ENCODE peak calls at places on chromosome 7, in four cellular contexts. A is GM12878, J is HepG2, D is K562. H is an unnamed sample.
A peak's percentile ranks its signal among the peaks of the same experiment; 100 is the strongest.

GRCh38 chr7:150514748-150515222 is at the start of gene GIMAP7:
- DNase-seq in J (no peak), A (peak; percentile 56), D (no peak), H (peak; percentile 81)

GRCh38 chr7:4905171-4905570 is 21.7 kb upstream of the RADIL start:
- DNase-seq in D (no peak), J (no peak), A (no peak), H (no peak)

GRCh38 chr7:158588085-158588877 is 658 bp upstream of the PTPRN2 start:
- DNase-seq in A (no peak), D (no peak), J (no peak), H (no peak)

GRCh38 chr7:8817448-8818036 is 384.1 kb downstream of the NXPH1 start:
- DNase-seq in J (no peak), A (no peak), D (no peak), H (no peak)

GRCh38 chr7:47092331-47092730 is 489.6 kb downstream of the TNS3 start:
- DNase-seq in D (no peak), J (no peak), A (no peak), H (no peak)

GRCh38 chr7:149423441-149423970 is 37.4 kb downstream of the ZNF777 start:
- DNase-seq in A (no peak), D (no peak), J (no peak), H (peak; percentile 10)

GRCh38 chr7:147547252-147547897 is 1043.2 kb upstream of the C7orf33 start:
- DNase-seq in D (no peak), J (peak; percentile 10), A (no peak), H (no peak)

GRCh38 chr7:26993816-26994810 is 101.7 kb downstream of the HOXA1 start:
- DNase-seq in A (no peak), J (no peak), D (no peak), H (no peak)

GRCh38 chr7:133934974-133935330 is 192.2 kb upstream of the LRGUK start:
- DNase-seq in J (no peak), A (no peak), D (no peak), H (no peak)

GRCh38 chr7:120089968-120090367 is 183.0 kb upstream of the KCND2 start:
- DNase-seq in A (no peak), D (no peak), J (peak; percentile 9), H (no peak)

GRCh38 chr7:135509589-135509838 is 388 bp downstream of the CNOT4 start:
- DNase-seq in D (peak; percentile 85), A (no peak), J (no peak), H (no peak)

GRCh38 chr7:45173596-45174327 is 16.2 kb downstream of the RAMP3 start:
- DNase-seq in D (no peak), A (no peak), J (no peak), H (no peak)

GRCh38 chr7:95578299-95578855 is 17.9 kb downstream of the PDK4 start:
- DNase-seq in J (no peak), A (no peak), D (no peak), H (no peak)

GRCh38 chr7:53095731-53096501 is 60.5 kb downstream of the POM121L12 start:
- DNase-seq in D (no peak), A (no peak), J (no peak), H (peak; percentile 93)

GRCh38 chr7:84799131-84799530 is 387.7 kb downstream of the SEMA3D start:
- DNase-seq in D (no peak), A (no peak), J (no peak), H (no peak)

GRCh38 chr7:27162548-27162848 is 2.8 kb downstream of the HOXA9 start:
- DNase-seq in A (no peak), J (no peak), D (no peak), H (no peak)

GRCh38 chr7:134364619-134365037 is 47.9 kb upstream of the SLC35B4 start:
- DNase-seq in J (peak; percentile 59), D (no peak), A (no peak), H (peak; percentile 1)

GRCh38 chr7:50302486-50303081 is 1.9 kb upstream of the IKZF1 start:
- DNase-seq in A (no peak), J (no peak), D (no peak), H (no peak)

GRCh38 chr7:115133248-115133647 is 211.4 kb downstream of the MDFIC start:
- DNase-seq in A (no peak), D (no peak), J (no peak), H (no peak)

GRCh38 chr7:143391462-143392404 is 10.6 kb downstream of the ZYX start:
- DNase-seq in J (no peak), D (no peak), A (no peak), H (peak; percentile 84)

GRCh38 chr7:10412426-10413019 is 561.1 kb upstream of the PHF14 start:
- DNase-seq in D (peak; percentile 33), A (no peak), J (peak; percentile 30), H (peak; percentile 59)

GRCh38 chr7:140390034-140390433 is 8.3 kb downstream of the SLC37A3 start:
- DNase-seq in J (no peak), D (no peak), A (no peak), H (no peak)

GRCh38 chr7:96287168-96287567 is 34.7 kb downstream of the SLC25A13 start:
- DNase-seq in D (no peak), J (no peak), A (no peak), H (no peak)

GRCh38 chr7:151754142-151754590 is 122.7 kb downstream of the PRKAG2 start:
- DNase-seq in J (peak; percentile 89), A (no peak), D (peak; percentile 77), H (peak; percentile 97)

GRCh38 chr7:28808786-28809533 is 149.2 kb downstream of the TRIL start:
- DNase-seq in J (no peak), D (peak; percentile 9), A (no peak), H (no peak)

GRCh38 chr7:157895520-157896375 is 558.9 kb downstream of the DNAJB6 start:
- DNase-seq in J (no peak), D (no peak), A (no peak), H (no peak)

GRCh38 chr7:45697576-45698136 is 123.5 kb downstream of the ADCY1 start:
- DNase-seq in J (no peak), D (no peak), A (no peak), H (no peak)

GRCh38 chr7:151148319-151149259 is 18.9 kb downstream of the GBX1 start:
- DNase-seq in J (no peak), A (no peak), D (no peak), H (no peak)

GRCh38 chr7:41573881-41574280 is 129.0 kb downstream of the INHBA start:
- DNase-seq in J (no peak), A (no peak), D (no peak), H (peak; percentile 90)

GRCh38 chr7:11343818-11344413 is 370.2 kb downstream of the PHF14 start:
- DNase-seq in D (peak; percentile 40), A (no peak), J (peak; percentile 24), H (peak; percentile 60)

GRCh38 chr7:5519515-5519928 is 95.9 kb upstream of the TNRC18 start:
- DNase-seq in J (no peak), D (no peak), A (no peak), H (no peak)

GRCh38 chr7:53428045-53428444 is 392.6 kb downstream of the POM121L12 start:
- DNase-seq in A (no peak), D (no peak), J (no peak), H (no peak)

GRCh38 chr7:54014765-54015164 is 527.4 kb upstream of the VSTM2A start:
- DNase-seq in A (no peak), J (no peak), D (no peak), H (no peak)

GRCh38 chr7:114548576-114548975 is 134.0 kb downstream of the FOXP2 start:
- DNase-seq in J (no peak), D (no peak), A (no peak), H (no peak)

GRCh38 chr7:27159278-27160146 is 3.0 kb upstream of the HOXA7 start:
- DNase-seq in D (no peak), J (no peak), A (no peak), H (peak; percentile 74)

GRCh38 chr7:36075561-36075960 is 77.5 kb upstream of the EEPD1 start:
- DNase-seq in D (no peak), A (no peak), J (no peak), H (no peak)

GRCh38 chr7:134616611-134617010 is 30.0 kb upstream of the BPGM start:
- DNase-seq in J (no peak), A (no peak), D (no peak), H (no peak)

GRCh38 chr7:139687980-139688632 is 89.7 kb downstream of the HIPK2 start:
- DNase-seq in A (no peak), J (no peak), D (peak; percentile 85), H (no peak)

GRCh38 chr7:100051611-100052010 is 2.0 kb downstream of the ZSCAN21 start:
- DNase-seq in D (no peak), A (no peak), J (peak; percentile 39), H (no peak)

GRCh38 chr7:100053201-100053600 is 3.6 kb downstream of the ZSCAN21 start:
- DNase-seq in J (peak; percentile 81), A (no peak), D (no peak), H (peak; percentile 86)

GRCh38 chr7:100049441-100050291 is at the start of gene ZSCAN21:
- DNase-seq in A (peak; percentile 25), J (peak; percentile 75), D (peak; percentile 97), H (peak; percentile 81)

GRCh38 chr7:100044719-100045118 is 4.9 kb upstream of the ZSCAN21 start:
- DNase-seq in A (peak; percentile 11), D (no peak), J (no peak), H (no peak)

GRCh38 chr7:100048680-100049079 is 894 bp upstream of the ZSCAN21 start:
- DNase-seq in D (no peak), J (no peak), A (no peak), H (no peak)
- H2AFZ ChIP-seq in D (peak overlapping the region; percentile 99), J (no peak overlapping the region), A (peak overlapping the region; percentile 99), H (no peak overlapping the region)

GRCh38 chr7:23544913-23545354 is 13.2 kb upstream of the TRA2A start:
- DNase-seq in A (peak; percentile 46), D (no peak), J (peak; percentile 43), H (no peak)
- TF ChIP-seq CTCF in A (peak; percentile 53), D (peak; percentile 87), J (peak; percentile 81), H (no peak)

GRCh38 chr7:1856161-1856965 is 186.3 kb downstream of the ELFN1 start:
- DNase-seq in A (no peak), D (peak; percentile 92), J (no peak), H (no peak)
- TF ChIP-seq MYC in A (no peak), D (peak; percentile 68), J (no peak), H (no peak)

DNA sequence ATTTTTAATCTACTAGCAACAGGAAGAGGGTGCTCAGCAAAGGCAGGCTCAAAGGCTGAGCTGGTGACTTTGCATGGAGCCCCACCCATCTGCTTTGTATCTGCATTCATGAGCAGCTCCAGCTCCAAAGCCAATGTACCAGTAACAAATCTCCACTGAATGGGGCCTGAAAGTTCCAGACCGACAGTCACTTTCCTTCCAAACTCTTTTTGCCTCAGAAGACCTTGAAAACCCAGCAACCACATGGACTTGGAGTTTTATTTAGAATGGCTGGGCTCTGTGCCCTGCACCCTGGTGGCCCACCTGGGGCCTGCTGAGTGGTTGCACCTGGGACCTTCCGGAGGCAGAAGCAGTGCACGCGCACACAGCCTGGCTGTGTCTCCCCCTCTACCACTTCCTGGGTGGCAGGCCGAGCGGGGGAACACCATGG is 195.0 kb upstream of the PLXNA4 start:
- DNase-seq in D (no peak), J (no peak), A (no peak), H (no peak)
- H2AFZ ChIP-seq in D (no peak overlapping the region), J (no peak overlapping the region), A (no peak overlapping the region), H (no peak overlapping the region)

GRCh38 chr7:1842321-1843221 is 172.5 kb downstream of the ELFN1 start:
- DNase-seq in A (no peak), D (no peak), J (peak; percentile 75), H (no peak)
- TF ChIP-seq CTCF in A (no peak), D (no peak), J (peak; percentile 60), H (no peak)

H was measured in endothelial cell of umbilical vein.